ENCODE peak calls at places on chromosomes 11 and 22, in ten cellular contexts. U, N, T, S, X, K, D, B, R and L are unnamed samples.

GRCh38 chr11:107785401-107785800 is 73.2 kb downstream of the SLC35F2 start:
- DNase-seq in U (no peak), N (no peak), T (no peak), S (no peak), X (no peak), K (no peak), D (no peak), B (peak; percentile 4), R (no peak), L (peak; percentile 69)

GRCh38 chr11:99244613-99245012 is 223.9 kb downstream of the CNTN5 start:
- DNase-seq in U (no peak), N (no peak), T (no peak), S (no peak), X (no peak), K (no peak), D (no peak), B (peak; percentile 20), R (no peak), L (no peak)

GRCh38 chr22:23709107-23709506 is 18.3 kb downstream of the RGL4 start:
- DNase-seq in U (no peak), N (no peak), T (no peak), S (no peak), X (no peak), K (no peak), D (no peak), B (no peak), R (peak; percentile 21), L (peak; percentile 16)

GRCh38 chr22:35352214-35353111 is 28.4 kb upstream of the HMOX1 start:
- DNase-seq in U (peak; percentile 39), N (peak; percentile 31), T (peak; percentile 74), S (no peak), X (no peak), K (no peak), D (peak; percentile 62), B (no peak), R (no peak), L (peak; percentile 81)

GRCh38 chr22:30422481-30423295 is 2.9 kb upstream of the MTFP1 start:
- DNase-seq in U (no peak), N (peak; percentile 72), T (no peak), S (peak; percentile 77), X (peak; percentile 27), K (no peak), D (peak; percentile 73), B (peak; percentile 89), R (peak; percentile 94), L (peak; percentile 75)

GRCh38 chr11:114279778-114280532 is 16.2 kb upstream of the NNMT start:
- DNase-seq in U (no peak), N (no peak), T (no peak), S (no peak), X (no peak), K (no peak), D (peak; percentile 21), B (no peak), R (peak; percentile 76), L (no peak)

GRCh38 chr11:133082453-133082781 is 449.9 kb downstream of the OPCML start:
- DNase-seq in U (peak; percentile 62), N (no peak), T (no peak), S (peak; percentile 66), X (peak; percentile 33), K (no peak), D (no peak), B (no peak), R (peak; percentile 9), L (no peak)

GRCh38 chr11:32333335-32333991 is 101.9 kb downstream of the WT1 start:
- DNase-seq in U (peak; percentile 75), N (peak; percentile 26), T (no peak), S (peak; percentile 46), X (no peak), K (no peak), D (peak; percentile 74), B (peak; percentile 17), R (peak; percentile 76), L (peak; percentile 74)

GRCh38 chr11:19820100-19820499 is 107.5 kb downstream of the NAV2 start:
- DNase-seq in U (no peak), N (no peak), T (no peak), S (no peak), X (no peak), K (no peak), D (peak; percentile 68), B (peak; percentile 15), R (peak; percentile 41), L (no peak)

GRCh38 chr11:47152953-47153950 is 23.4 kb downstream of the ARFGAP2 start:
- DNase-seq in U (peak; percentile 87), N (peak; percentile 57), T (peak; percentile 45), S (peak; percentile 75), X (peak; percentile 71), K (no peak), D (peak; percentile 75), B (no peak), R (peak; percentile 89), L (peak; percentile 82)

GRCh38 chr11:122864386-122864785 is 18.2 kb upstream of the JHY start:
- DNase-seq in U (no peak), N (no peak), T (no peak), S (no peak), X (no peak), K (no peak), D (no peak), B (no peak), R (no peak), L (no peak)

GRCh38 chr11:65489706-65490310 is 9.0 kb upstream of the MALAT1 start:
- DNase-seq in U (peak; percentile 28), N (no peak), T (no peak), S (no peak), X (no peak), K (no peak), D (no peak), B (no peak), R (peak; percentile 63), L (peak; percentile 30)